ENCODE peak calls at places on chromosomes 1 and 21, in seven cellular contexts. One of them, this sample, is unnamed.

GRCh38 chr1:159753386-159753785 is 27.4 kb upstream of the DUSP23 start:
- DNase-seq in suprapubic skin: no peak
- DNase-seq in MM.1S: no peak
- DNase-seq in endodermal cell: no peak
- DNase-seq in cardiac fibroblast: no peak
- DNase-seq in heart left ventricle: no peak
- DNase-seq in coronary artery: no peak
- DNase-seq in this sample: no peak

GRCh38 chr1:93619507-93620168 is 62.0 kb downstream of the BCAR3 start:
- DNase-seq in suprapubic skin: no peak
- DNase-seq in cardiac fibroblast: no peak
- DNase-seq in heart left ventricle: no peak
- DNase-seq in coronary artery: no peak
- DNase-seq in MM.1S: no peak
- DNase-seq in endodermal cell: no peak
- DNase-seq in this sample: no peak

GRCh38 chr1:119674835-119675289 is 26.8 kb upstream of the ZNF697 start:
- DNase-seq in coronary artery: no peak
- DNase-seq in heart left ventricle: peak
- DNase-seq in cardiac fibroblast: peak
- DNase-seq in suprapubic skin: peak
- DNase-seq in endodermal cell: no peak
- DNase-seq in MM.1S: no peak
- DNase-seq in this sample: peak

GRCh38 chr1:151482017-151482416 is 22.7 kb upstream of the POGZ start:
- DNase-seq in heart left ventricle: no peak
- DNase-seq in suprapubic skin: no peak
- DNase-seq in coronary artery: no peak
- DNase-seq in endodermal cell: no peak
- DNase-seq in MM.1S: no peak
- DNase-seq in cardiac fibroblast: no peak
- DNase-seq in this sample: no peak

GRCh38 chr1:26162220-26162703 is 3.4 kb downstream of the FAM110D start:
- DNase-seq in endodermal cell: no peak
- DNase-seq in suprapubic skin: no peak
- DNase-seq in heart left ventricle: no peak
- DNase-seq in coronary artery: no peak
- DNase-seq in cardiac fibroblast: peak
- DNase-seq in MM.1S: no peak
- DNase-seq in this sample: peak

GRCh38 chr1:218425647-218426342 is 80.7 kb downstream of the TGFB2 start:
- DNase-seq in endodermal cell: no peak
- DNase-seq in heart left ventricle: no peak
- DNase-seq in MM.1S: no peak
- DNase-seq in suprapubic skin: no peak
- DNase-seq in cardiac fibroblast: peak
- DNase-seq in coronary artery: no peak
- DNase-seq in this sample: peak

GRCh38 chr1:6922096-6922931 is 137.1 kb downstream of the CAMTA1 start:
- DNase-seq in heart left ventricle: peak
- DNase-seq in suprapubic skin: no peak
- DNase-seq in coronary artery: no peak
- DNase-seq in cardiac fibroblast: peak
- DNase-seq in MM.1S: peak
- DNase-seq in endodermal cell: no peak
- DNase-seq in this sample: peak

GRCh38 chr1:205344010-205344808 is 12.5 kb downstream of the KLHDC8A start:
- DNase-seq in heart left ventricle: no peak
- DNase-seq in coronary artery: no peak
- DNase-seq in MM.1S: no peak
- DNase-seq in endodermal cell: peak
- DNase-seq in cardiac fibroblast: no peak
- DNase-seq in suprapubic skin: no peak
- DNase-seq in this sample: no peak

GRCh38 chr1:2894381-2895041 is 93.0 kb upstream of the TTC34 start:
- DNase-seq in suprapubic skin: no peak
- DNase-seq in endodermal cell: no peak
- DNase-seq in heart left ventricle: no peak
- DNase-seq in MM.1S: peak
- DNase-seq in coronary artery: no peak
- DNase-seq in cardiac fibroblast: no peak
- DNase-seq in this sample: no peak

GRCh38 chr1:46528297-46528955 is 23.0 kb downstream of the KNCN start:
- DNase-seq in suprapubic skin: no peak
- DNase-seq in coronary artery: no peak
- DNase-seq in heart left ventricle: no peak
- DNase-seq in endodermal cell: peak
- DNase-seq in MM.1S: no peak
- DNase-seq in cardiac fibroblast: peak
- DNase-seq in this sample: peak

GRCh38 chr1:28833396-28833795 is 21.4 kb downstream of the OPRD1 start:
- DNase-seq in coronary artery: no peak
- DNase-seq in MM.1S: no peak
- DNase-seq in suprapubic skin: no peak
- DNase-seq in endodermal cell: no peak
- DNase-seq in cardiac fibroblast: no peak
- DNase-seq in heart left ventricle: no peak
- DNase-seq in this sample: no peak

GRCh38 chr1:91660708-91661107 is 160.1 kb downstream of the CDC7 start:
- DNase-seq in heart left ventricle: no peak
- DNase-seq in endodermal cell: no peak
- DNase-seq in suprapubic skin: no peak
- DNase-seq in MM.1S: no peak
- DNase-seq in cardiac fibroblast: no peak
- DNase-seq in coronary artery: no peak
- DNase-seq in this sample: no peak

GRCh38 chr1:231507476-231508355 is 20.8 kb upstream of the TSNAX start:
- DNase-seq in suprapubic skin: no peak
- DNase-seq in heart left ventricle: no peak
- DNase-seq in endodermal cell: no peak
- DNase-seq in MM.1S: no peak
- DNase-seq in coronary artery: no peak
- DNase-seq in cardiac fibroblast: no peak
- DNase-seq in this sample: no peak

GRCh38 chr1:235304549-235305451 is 23.2 kb downstream of the ARID4B start:
- DNase-seq in endodermal cell: no peak
- DNase-seq in coronary artery: no peak
- DNase-seq in heart left ventricle: no peak
- DNase-seq in suprapubic skin: no peak
- DNase-seq in MM.1S: no peak
- DNase-seq in cardiac fibroblast: peak
- DNase-seq in this sample: no peak

GRCh38 chr21:33968082-33968997 is 52.7 kb upstream of the ATP5PO start:
- DNase-seq in endodermal cell: peak
- DNase-seq in cardiac fibroblast: peak
- DNase-seq in coronary artery: no peak
- DNase-seq in suprapubic skin: no peak
- DNase-seq in MM.1S: no peak
- DNase-seq in heart left ventricle: no peak
- DNase-seq in this sample: peak

GRCh38 chr1:177983824-177984528 is 14.1 kb upstream of the SEC16B start:
- DNase-seq in suprapubic skin: peak
- DNase-seq in endodermal cell: peak
- DNase-seq in heart left ventricle: peak
- DNase-seq in cardiac fibroblast: peak
- DNase-seq in MM.1S: no peak
- DNase-seq in coronary artery: peak
- DNase-seq in this sample: peak

DNA sequence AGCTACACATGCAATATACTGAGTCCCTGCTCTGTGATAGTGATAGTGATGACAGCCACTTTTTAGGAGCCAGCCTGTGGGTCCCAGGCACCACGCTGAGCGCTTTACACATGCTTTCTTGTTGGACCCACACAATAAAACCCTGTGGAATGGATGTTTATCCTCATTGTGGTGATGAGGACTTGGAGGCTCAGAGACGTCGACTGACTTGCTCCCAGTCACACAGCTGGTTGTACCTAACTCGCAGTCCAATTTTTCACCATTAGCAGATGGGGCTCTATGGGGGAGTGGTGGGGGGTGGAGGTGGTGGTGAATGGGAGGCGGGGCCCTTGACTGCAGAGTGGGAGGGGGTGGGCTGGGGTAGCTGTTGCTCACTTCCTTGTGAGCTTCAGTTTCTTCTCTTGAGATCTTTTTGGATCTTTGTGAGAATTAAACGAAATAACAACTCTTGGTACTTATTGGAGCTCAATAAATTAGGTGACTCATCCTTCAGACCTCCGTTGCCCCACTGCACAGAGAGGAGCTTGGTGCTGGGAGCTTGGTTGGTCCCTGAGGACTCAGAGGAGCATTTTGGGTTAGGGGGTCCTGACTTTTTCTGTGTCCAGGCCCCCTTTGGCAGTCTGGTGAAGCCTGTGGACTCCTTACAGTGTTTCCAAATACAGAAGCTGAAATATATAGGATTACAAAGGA is 61.8 kb upstream of the CD1D start:
- DNase-seq in coronary artery: no peak
- DNase-seq in MM.1S: no peak
- DNase-seq in cardiac fibroblast: no peak
- DNase-seq in heart left ventricle: no peak
- DNase-seq in suprapubic skin: no peak
- DNase-seq in endodermal cell: peak
- DNase-seq in this sample: peak
- H3K4me3 ChIP-seq in coronary artery: no peak
- H3K4me3 ChIP-seq in MM.1S: no peak
- H3K4me3 ChIP-seq in cardiac fibroblast: no peak
- H3K4me3 ChIP-seq in heart left ventricle: no peak
- H3K4me3 ChIP-seq in suprapubic skin: no peak
- H3K4me3 ChIP-seq in endodermal cell: no peak
- H3K4me3 ChIP-seq in this sample: no peak

DNA sequence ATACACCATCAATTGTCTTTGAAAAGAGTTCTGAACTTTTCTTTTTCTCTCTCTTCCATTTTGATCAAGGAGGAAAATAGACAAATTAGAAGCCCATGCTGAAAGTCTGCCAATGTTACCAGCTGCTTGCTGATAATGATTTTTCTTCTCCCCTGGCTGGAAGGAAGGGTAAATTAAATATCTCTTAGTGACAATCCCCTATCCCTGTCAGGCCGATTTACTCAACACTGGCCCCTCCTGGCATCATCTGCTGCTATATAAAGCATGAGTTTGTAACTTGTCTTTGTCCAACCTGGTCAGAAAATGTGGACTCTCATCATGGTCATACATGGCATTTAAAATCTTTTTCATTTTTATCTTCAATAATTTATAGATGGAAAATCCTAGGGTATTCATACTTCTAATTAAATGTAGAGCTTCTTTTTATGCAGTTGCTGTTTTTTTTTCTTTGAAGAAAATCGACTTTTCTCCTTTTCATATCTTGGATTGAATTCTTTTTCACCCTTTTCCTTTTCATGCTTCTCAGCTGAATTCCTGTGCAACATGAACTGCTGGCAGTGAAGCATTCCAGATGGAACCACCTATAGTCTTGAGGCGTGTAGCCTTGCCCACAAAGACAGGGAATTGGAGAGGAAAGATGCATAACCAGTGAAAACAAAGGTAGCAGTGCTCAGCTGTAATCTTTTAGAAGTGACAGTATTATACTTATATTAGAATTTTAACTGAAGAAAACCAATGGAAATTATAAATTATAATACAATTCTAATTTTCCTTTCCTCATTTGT is 214.7 kb upstream of the PTGFR start:
- DNase-seq in endodermal cell: no peak
- DNase-seq in suprapubic skin: no peak
- DNase-seq in coronary artery: no peak
- DNase-seq in cardiac fibroblast: no peak
- DNase-seq in heart left ventricle: no peak
- DNase-seq in MM.1S: no peak
- DNase-seq in this sample: no peak
- H3K4me3 ChIP-seq in endodermal cell: no peak
- H3K4me3 ChIP-seq in suprapubic skin: no peak
- H3K4me3 ChIP-seq in coronary artery: no peak
- H3K4me3 ChIP-seq in cardiac fibroblast: no peak
- H3K4me3 ChIP-seq in heart left ventricle: no peak
- H3K4me3 ChIP-seq in MM.1S: no peak
- H3K4me3 ChIP-seq in this sample: no peak

GRCh38 chr1:96418969-96419368 is 302.6 kb upstream of the PTBP2 start:
- DNase-seq in endodermal cell: no peak
- DNase-seq in cardiac fibroblast: peak
- DNase-seq in MM.1S: no peak
- DNase-seq in coronary artery: no peak
- DNase-seq in heart left ventricle: no peak
- DNase-seq in suprapubic skin: no peak
- DNase-seq in this sample: peak

GRCh38 chr1:96416111-96416595 is 305.4 kb upstream of the PTBP2 start:
- DNase-seq in coronary artery: peak
- DNase-seq in suprapubic skin: peak
- DNase-seq in MM.1S: no peak
- DNase-seq in cardiac fibroblast: peak
- DNase-seq in endodermal cell: no peak
- DNase-seq in heart left ventricle: peak
- DNase-seq in this sample: peak

GRCh38 chr1:96411006-96411405 is 310.6 kb upstream of the PTBP2 start:
- DNase-seq in heart left ventricle: no peak
- DNase-seq in coronary artery: no peak
- DNase-seq in MM.1S: no peak
- DNase-seq in endodermal cell: no peak
- DNase-seq in suprapubic skin: no peak
- DNase-seq in cardiac fibroblast: no peak
- DNase-seq in this sample: no peak

GRCh38 chr1:96414598-96414997 is 307.0 kb upstream of the PTBP2 start:
- DNase-seq in coronary artery: no peak
- DNase-seq in endodermal cell: no peak
- DNase-seq in suprapubic skin: no peak
- DNase-seq in cardiac fibroblast: no peak
- DNase-seq in heart left ventricle: no peak
- DNase-seq in MM.1S: no peak
- DNase-seq in this sample: no peak

DNA sequence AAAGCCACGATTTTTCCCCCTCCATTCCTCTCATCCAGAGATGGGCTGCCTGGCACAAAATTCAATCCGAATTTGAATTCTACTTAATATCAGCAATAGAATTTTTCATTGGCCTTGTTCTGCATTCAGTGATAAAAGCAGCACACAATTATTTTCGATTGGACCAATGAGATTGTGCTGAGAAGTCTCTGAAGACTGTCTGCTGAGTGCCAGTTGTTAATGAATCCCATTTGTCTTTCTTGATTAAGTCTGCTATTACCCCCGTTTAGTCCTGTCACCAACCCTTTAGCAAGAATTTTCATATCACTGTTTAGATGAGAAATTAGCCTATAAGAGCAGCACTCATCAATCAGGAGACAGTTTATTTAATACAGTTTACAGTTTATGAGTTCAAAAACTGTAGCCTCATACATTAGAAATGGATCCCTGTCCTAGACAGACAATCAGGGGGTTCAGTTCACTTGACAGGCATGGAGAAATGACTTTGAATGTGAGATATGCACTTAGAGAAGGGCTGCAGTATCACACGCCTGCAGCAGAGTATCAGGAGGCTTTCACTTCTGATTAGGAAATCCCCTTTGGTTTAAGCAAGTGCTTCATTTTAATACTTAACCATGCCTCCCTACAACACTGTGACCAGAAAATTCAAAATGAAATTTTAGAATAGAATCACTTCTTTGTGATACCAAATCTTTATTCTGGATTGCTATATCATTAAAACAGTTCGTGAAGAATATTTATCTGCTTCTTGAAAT is 304.7 kb upstream of the PTBP2 start:
- DNase-seq in endodermal cell: no peak
- DNase-seq in MM.1S: peak
- DNase-seq in cardiac fibroblast: peak
- DNase-seq in suprapubic skin: no peak
- DNase-seq in coronary artery: no peak
- DNase-seq in heart left ventricle: no peak
- DNase-seq in this sample: peak
- H3K4me3 ChIP-seq in endodermal cell: no peak
- H3K4me3 ChIP-seq in MM.1S: no peak
- H3K4me3 ChIP-seq in cardiac fibroblast: no peak
- H3K4me3 ChIP-seq in suprapubic skin: no peak
- H3K4me3 ChIP-seq in coronary artery: peak
- H3K4me3 ChIP-seq in heart left ventricle: no peak
- H3K4me3 ChIP-seq in this sample: no peak

GRCh38 chr1:21337931-21338567 is 47.8 kb upstream of the ECE1 start:
- DNase-seq in suprapubic skin: peak
- DNase-seq in MM.1S: no peak
- DNase-seq in heart left ventricle: peak
- DNase-seq in endodermal cell: no peak
- DNase-seq in coronary artery: peak
- DNase-seq in cardiac fibroblast: peak
- DNase-seq in this sample: peak
- H3K4me3 ChIP-seq in suprapubic skin: no peak
- H3K4me3 ChIP-seq in MM.1S: no peak
- H3K4me3 ChIP-seq in heart left ventricle: no peak
- H3K4me3 ChIP-seq in endodermal cell: no peak
- H3K4me3 ChIP-seq in coronary artery: peak
- H3K4me3 ChIP-seq in cardiac fibroblast: no peak
- H3K4me3 ChIP-seq in this sample: no peak